ENCODE peak calls at places on chromosomes 16 and 17, in five cellular contexts. T is stimulated activated CD8-positive, alpha-beta memory T cell treated with anti-CD3 and anti-CD28 coated beads, Interleukin-7, amount 100 ng/mL, for 1 hour; S is activated T-helper 1 cell treated with anti-CD3 and anti-CD28 coated beads, Interleukin-12 subunit alpha, Interleukin-12 subunit beta, Interleukin-2, Interleukin-4 antibody, amounts not matched to agents 30 ng/mL and 10 ng/mL and 1 ng/mL, durations not matched to agents 14 hours and 24 hours and 36 hours; X is NCI-H2081; O is endothelial cell. J is an unnamed sample.

GRCh38 chr16:56295739-56296527 is 104.6 kb downstream of the GNAO1 start:
- DNase-seq in T (no peak), S (no peak), X (no peak), O (no peak), J (no peak)

GRCh38 chr17:74201250-74201649 is 2.2 kb upstream of the RPL38 start:
- DNase-seq in T (no peak), S (no peak), X (peak), O (no peak), J (no peak)

GRCh38 chr17:72530409-72530808 is 409.6 kb downstream of the SOX9 start:
- DNase-seq in T (no peak), S (no peak), X (no peak), O (no peak), J (no peak)

GRCh38 chr16:1474796-1475551 is at the start of gene CLCN7:
- DNase-seq in T (peak), S (peak), X (peak), O (peak), J (peak)

GRCh38 chr17:50220811-50221210 is 19.4 kb upstream of the COL1A1 start:
- DNase-seq in T (no peak), S (no peak), X (no peak), O (no peak), J (no peak)

GRCh38 chr17:751269-752001 is 629 bp downstream of the GEMIN4 start:
- DNase-seq in T (no peak), S (peak), X (no peak), O (no peak), J (no peak)

GRCh38 chr16:84821179-84821578 is 1.4 kb downstream of the CRISPLD2 start:
- DNase-seq in T (no peak), S (no peak), X (no peak), O (no peak), J (no peak)

GRCh38 chr16:72043539-72043938 is 10.8 kb upstream of the HP start:
- DNase-seq in T (no peak), S (no peak), X (no peak), O (no peak), J (no peak)

GRCh38 chr16:20870122-20870521 is 30.0 kb downstream of the DCUN1D3 start:
- DNase-seq in T (no peak), S (no peak), X (no peak), O (no peak), J (no peak)

GRCh38 chr16:84925773-84926372 is 85.5 kb downstream of the ZDHHC7 start:
- DNase-seq in T (no peak), S (no peak), X (no peak), O (no peak), J (no peak)

GRCh38 chr17:38575781-38576180 is 30.0 kb downstream of the SRCIN1 start:
- DNase-seq in T (no peak), S (no peak), X (no peak), O (no peak), J (no peak)

GRCh38 chr17:81092518-81093095 is 57.7 kb downstream of the BAIAP2 start:
- DNase-seq in T (no peak), S (no peak), X (no peak), O (no peak), J (no peak)

GRCh38 chr17:55237268-55237667 is 27.5 kb upstream of the HLF start:
- DNase-seq in T (no peak), S (no peak), X (no peak), O (no peak), J (no peak)

GRCh38 chr17:81389585-81389984 is 5.7 kb upstream of the BAHCC1 start:
- DNase-seq in T (no peak), S (no peak), X (no peak), O (no peak), J (no peak)

GRCh38 chr17:14396542-14396941 is 95.7 kb downstream of the HS3ST3B1 start:
- DNase-seq in T (no peak), S (no peak), X (no peak), O (no peak), J (no peak)

GRCh38 chr17:27315322-27315721 is 21.4 kb downstream of the WSB1 start:
- DNase-seq in T (no peak), S (no peak), X (no peak), O (no peak), J (peak)

GRCh38 chr16:83615981-83616380 is 191.8 kb upstream of the HSBP1 start:
- DNase-seq in T (no peak), S (no peak), X (no peak), O (no peak), J (no peak)

GRCh38 chr17:83149761-83150251 is 70.4 kb downstream of the METRNL start:
- DNase-seq in T (no peak), S (no peak), X (no peak), O (no peak), J (no peak)

GRCh38 chr17:41467546-41467945 is 360 bp upstream of the KRT32 start:
- DNase-seq in T (no peak), S (no peak), X (no peak), O (no peak), J (no peak)

GRCh38 chr17:74145756-74146155 is 57.7 kb upstream of the RPL38 start:
- DNase-seq in T (no peak), S (no peak), X (no peak), O (no peak), J (peak)

GRCh38 chr17:73613271-73613941 is 30.8 kb downstream of the SDK2 start:
- DNase-seq in T (no peak), S (no peak), X (no peak), O (no peak), J (no peak)

GRCh38 chr17:1714488-1714979 is 4.4 kb upstream of the TLCD2 start:
- DNase-seq in T (no peak), S (no peak), X (no peak), O (peak), J (peak)

GRCh38 chr16:68328151-68328859 is 17.5 kb downstream of the PRMT7 start:
- DNase-seq in T (peak), S (peak), X (peak), O (peak), J (peak)

GRCh38 chr17:63649813-63650212 is 27.6 kb downstream of the MAP3K3 start:
- DNase-seq in T (no peak), S (no peak), X (no peak), O (no peak), J (no peak)

GRCh38 chr16:48256579-48257177 is 9.3 kb upstream of the ABCC11 start:
- DNase-seq in T (no peak), S (no peak), X (no peak), O (no peak), J (no peak)

J was measured in mesothelial cell of epicardium.